ENCODE peak calls at places on chromosomes 13 and 19, in nine cellular contexts. C, K, P, U, I, G, V, J and Y are unnamed samples.
A peak's percentile ranks its signal among the peaks of the same experiment; 100 is the strongest.

GRCh38 chr19:41755328-41755913 is at the start of gene CEACAM6:
- DNase-seq in C (no peak), K (no peak), P (no peak), U (no peak), I (no peak), G (no peak), V (no peak), J (no peak), Y (peak; percentile 11)

GRCh38 chr13:27997904-27998522 is 9.5 kb upstream of the URAD start:
- DNase-seq in C (no peak), K (peak; percentile 50), P (peak; percentile 74), U (no peak), I (no peak), G (peak; percentile 57), V (peak; percentile 35), J (no peak), Y (peak; percentile 95)

GRCh38 chr13:109740121-109740520 is 46.3 kb downstream of the IRS2 start:
- DNase-seq in C (no peak), K (no peak), P (no peak), U (no peak), I (peak; percentile 52), G (no peak), V (no peak), J (no peak), Y (no peak)

GRCh38 chr19:892243-892996 is 567 bp downstream of the MED16 start:
- DNase-seq in C (no peak), K (peak; percentile 38), P (peak; percentile 67), U (no peak), I (no peak), G (peak; percentile 26), V (peak; percentile 30), J (no peak), Y (no peak)

GRCh38 chr19:47067215-47067847 is 18.9 kb upstream of the TMEM160 start:
- DNase-seq in C (no peak), K (no peak), P (no peak), U (no peak), I (no peak), G (no peak), V (no peak), J (no peak), Y (no peak)

GRCh38 chr13:99657848-99658265 is 156.6 kb downstream of the TM9SF2 start:
- DNase-seq in C (no peak), K (no peak), P (peak; percentile 79), U (no peak), I (peak; percentile 66), G (peak; percentile 55), V (no peak), J (no peak), Y (no peak)

GRCh38 chr13:78604782-78605611 is 1.6 kb upstream of the POU4F1 start:
- DNase-seq in C (no peak), K (peak; percentile 64), P (peak; percentile 67), U (no peak), I (no peak), G (no peak), V (no peak), J (no peak), Y (no peak)

GRCh38 chr13:33787051-33787591 is 30.8 kb upstream of the RFC3 start:
- DNase-seq in C (peak; percentile 1), K (peak; percentile 44), P (no peak), U (no peak), I (no peak), G (no peak), V (peak; percentile 70), J (no peak), Y (no peak)

GRCh38 chr13:99347911-99348451 is 40.8 kb upstream of the GPR183 start:
- DNase-seq in C (no peak), K (no peak), P (no peak), U (no peak), I (no peak), G (no peak), V (no peak), J (no peak), Y (no peak)

GRCh38 chr13:79658333-79658975 is 177.5 kb downstream of the NDFIP2 start:
- DNase-seq in C (no peak), K (no peak), P (peak; percentile 12), U (no peak), I (peak; percentile 53), G (no peak), V (no peak), J (no peak), Y (no peak)

GRCh38 chr19:30091456-30091855 is 149.4 kb downstream of the URI1 start:
- DNase-seq in C (no peak), K (no peak), P (no peak), U (no peak), I (no peak), G (no peak), V (no peak), J (no peak), Y (no peak)

GRCh38 chr19:11747277-11747676 is 8.5 kb upstream of the ZNF823 start:
- DNase-seq in C (no peak), K (no peak), P (no peak), U (no peak), I (no peak), G (no peak), V (no peak), J (no peak), Y (no peak)

GRCh38 chr13:98312606-98313005 is 135.5 kb upstream of the RNF113B start:
- DNase-seq in C (no peak), K (no peak), P (no peak), U (no peak), I (no peak), G (no peak), V (no peak), J (no peak), Y (peak; percentile 52)

GRCh38 chr13:36981156-36981743 is 17.9 kb downstream of the ALG5 start:
- DNase-seq in C (no peak), K (peak; percentile 77), P (peak; percentile 46), U (no peak), I (no peak), G (no peak), V (peak; percentile 82), J (no peak), Y (peak; percentile 61)

GRCh38 chr13:39062004-39062403 is 23.7 kb downstream of the NHLRC3 start:
- DNase-seq in C (no peak), K (no peak), P (no peak), U (no peak), I (no peak), G (no peak), V (no peak), J (no peak), Y (no peak)

GRCh38 chr19:39327990-39328705 is 7.5 kb upstream of the LRFN1 start:
- DNase-seq in C (peak; percentile 72), K (peak; percentile 76), P (peak; percentile 93), U (peak; percentile 83), I (peak; percentile 98), G (peak; percentile 91), V (peak; percentile 95), J (peak; percentile 67), Y (peak; percentile 92)

GRCh38 chr19:18339703-18340102 is 695 bp upstream of the PGPEP1 start:
- DNase-seq in C (no peak), K (peak; percentile 58), P (peak; percentile 29), U (no peak), I (no peak), G (no peak), V (peak; percentile 27), J (no peak), Y (peak; percentile 44)

GRCh38 chr13:23631676-23632622 is 61.7 kb downstream of the TNFRSF19 start:
- DNase-seq in C (no peak), K (no peak), P (peak; percentile 86), U (no peak), I (no peak), G (no peak), V (no peak), J (no peak), Y (no peak)

GRCh38 chr19:45103200-45103624 is 10.2 kb downstream of the PPP1R37 start:
- DNase-seq in C (no peak), K (no peak), P (no peak), U (no peak), I (peak; percentile 74), G (no peak), V (no peak), J (peak; percentile 16), Y (no peak)

GRCh38 chr19:32363175-32363574 is 17.8 kb downstream of the ZNF507 start:
- DNase-seq in C (no peak), K (no peak), P (no peak), U (no peak), I (no peak), G (no peak), V (peak; percentile 37), J (no peak), Y (peak; percentile 51)

GRCh38 chr13:47332149-47332548 is 435.3 kb upstream of the HTR2A start:
- DNase-seq in C (no peak), K (peak; percentile 33), P (no peak), U (no peak), I (no peak), G (no peak), V (peak; percentile 13), J (no peak), Y (no peak)

GRCh38 chr19:51030631-51031030 is 4.2 kb downstream of the KLK12 start:
- DNase-seq in C (no peak), K (no peak), P (no peak), U (peak; percentile 28), I (no peak), G (no peak), V (no peak), J (no peak), Y (no peak)

GRCh38 chr19:48881741-48882657 is 9.8 kb downstream of the PPP1R15A start:
- DNase-seq in C (no peak), K (peak; percentile 50), P (peak; percentile 74), U (no peak), I (no peak), G (no peak), V (no peak), J (no peak), Y (peak; percentile 54)

GRCh38 chr13:57568865-57569264 is 62.7 kb upstream of the PCDH17 start:
- DNase-seq in C (no peak), K (no peak), P (no peak), U (no peak), I (no peak), G (no peak), V (no peak), J (no peak), Y (no peak)

GRCh38 chr19:862529-863304 is 3.3 kb downstream of the CFD start:
- DNase-seq in C (peak; percentile 87), K (peak; percentile 67), P (peak; percentile 88), U (no peak), I (peak; percentile 59), G (peak; percentile 56), V (peak; percentile 60), J (peak; percentile 67), Y (no peak)

GRCh38 chr13:94335786-94336357 is 143.6 kb downstream of the DCT start:
- DNase-seq in C (no peak), K (no peak), P (no peak), U (no peak), I (no peak), G (no peak), V (peak; percentile 51), J (no peak), Y (no peak)

GRCh38 chr19:36151144-36152051 is 849 bp downstream of the COX7A1 start:
- DNase-seq in C (no peak), K (no peak), P (no peak), U (peak; percentile 88), I (no peak), G (peak; percentile 22), V (no peak), J (no peak), Y (no peak)

GRCh38 chr19:49744946-49745381 is 18.1 kb downstream of the TSKS start:
- DNase-seq in C (no peak), K (no peak), P (no peak), U (no peak), I (no peak), G (no peak), V (no peak), J (no peak), Y (no peak)

GRCh38 chr13:45295536-45295935 is 45.4 kb downstream of the TPT1 start:
- DNase-seq in C (no peak), K (no peak), P (no peak), U (peak; percentile 33), I (no peak), G (no peak), V (peak; percentile 3), J (no peak), Y (no peak)

GRCh38 chr13:41137241-41137640 is 4.6 kb upstream of the KBTBD6 start:
- DNase-seq in C (no peak), K (peak; percentile 62), P (no peak), U (no peak), I (no peak), G (no peak), V (no peak), J (no peak), Y (no peak)

GRCh38 chr13:58434943-58435342 is 803.4 kb downstream of the PCDH17 start:
- DNase-seq in C (no peak), K (no peak), P (peak; percentile 4), U (no peak), I (no peak), G (no peak), V (no peak), J (no peak), Y (no peak)